ENCODE peak calls at places on chromosomes 7 and 10, in seven cellular contexts. Y, D, M, G, F, H and Q are unnamed samples.

GRCh38 chr7:157676001-157676400 is 339.2 kb downstream of the DNAJB6 start:
- DNase-seq in Y (no peak), D (no peak), M (no peak), G (no peak), F (no peak), H (no peak), Q (no peak)

GRCh38 chr10:76433161-76434005 is 1002.0 kb downstream of the LRMDA start:
- DNase-seq in Y (no peak), D (no peak), M (peak), G (peak), F (no peak), H (no peak), Q (no peak)

GRCh38 chr10:112653851-112654250 is 206.8 kb downstream of the VTI1A start:
- DNase-seq in Y (no peak), D (no peak), M (no peak), G (no peak), F (no peak), H (no peak), Q (no peak)

GRCh38 chr7:5755704-5756131 is 25.7 kb downstream of the RNF216 start:
- DNase-seq in Y (peak), D (no peak), M (no peak), G (no peak), F (no peak), H (no peak), Q (no peak)

GRCh38 chr10:29102233-29102632 is 186.6 kb upstream of the LYZL1 start:
- DNase-seq in Y (no peak), D (no peak), M (no peak), G (peak), F (no peak), H (no peak), Q (no peak)

GRCh38 chr7:56287429-56288138 is 171.4 kb upstream of the NUPR2 start:
- DNase-seq in Y (no peak), D (no peak), M (no peak), G (peak), F (no peak), H (no peak), Q (no peak)

GRCh38 chr10:49287689-49288340 is 11.2 kb upstream of the C10orf71 start:
- DNase-seq in Y (no peak), D (no peak), M (no peak), G (no peak), F (no peak), H (no peak), Q (no peak)

GRCh38 chr7:105776068-105776790 is 100.2 kb downstream of the ATXN7L1 start:
- DNase-seq in Y (peak), D (no peak), M (peak), G (no peak), F (no peak), H (peak), Q (no peak)

GRCh38 chr7:46352335-46352954 is 431.4 kb upstream of the IGFBP3 start:
- DNase-seq in Y (peak), D (no peak), M (peak), G (peak), F (peak), H (peak), Q (peak)

GRCh38 chr10:86803156-86803555 is 46.7 kb downstream of the BMPR1A start:
- DNase-seq in Y (no peak), D (no peak), M (no peak), G (no peak), F (no peak), H (no peak), Q (no peak)

GRCh38 chr10:77471069-77471536 is 166.5 kb downstream of the KCNMA1 start:
- DNase-seq in Y (no peak), D (no peak), M (no peak), G (no peak), F (no peak), H (no peak), Q (no peak)

GRCh38 chr10:77474386-77474785 is 163.2 kb downstream of the KCNMA1 start:
- DNase-seq in Y (no peak), D (no peak), M (no peak), G (no peak), F (no peak), H (no peak), Q (no peak)

GRCh38 chr10:77474939-77475338 is 162.7 kb downstream of the KCNMA1 start:
- DNase-seq in Y (no peak), D (no peak), M (no peak), G (no peak), F (no peak), H (no peak), Q (no peak)

GRCh38 chr10:77475522-77475921 is 162.1 kb downstream of the KCNMA1 start:
- DNase-seq in Y (no peak), D (no peak), M (no peak), G (no peak), F (no peak), H (no peak), Q (no peak)

GRCh38 chr10:77472146-77472545 is 165.5 kb downstream of the KCNMA1 start:
- DNase-seq in Y (no peak), D (no peak), M (no peak), G (no peak), F (no peak), H (no peak), Q (no peak)
- TF ChIP-seq TAF1 in Y (no peak), D (no peak), M (no peak), G (no peak), F (no peak), H (no peak), Q (no peak)

DNA sequence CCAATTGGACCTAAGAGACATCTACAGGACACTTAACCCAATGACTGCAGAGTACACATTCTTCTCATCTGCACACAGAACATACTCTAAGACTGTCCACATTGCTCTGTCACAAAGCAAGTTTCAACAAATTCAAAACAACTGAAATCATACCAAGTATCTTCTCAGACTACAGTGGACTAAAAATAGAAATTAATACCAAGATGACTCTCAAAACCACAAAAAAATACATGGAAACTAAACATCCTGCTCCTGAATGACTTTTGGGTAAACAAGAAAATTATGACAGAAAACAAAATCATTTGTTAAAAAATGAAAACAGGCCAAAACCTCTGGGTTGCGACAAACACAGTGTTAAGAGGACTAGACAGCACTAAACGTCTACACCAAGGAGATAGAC is 24.5 kb downstream of the SNX13 start:
- DNase-seq in Y (no peak), D (no peak), M (no peak), G (no peak), F (no peak), H (no peak), Q (no peak)
- TF ChIP-seq TAF1 in Y (no peak), D (no peak), M (no peak), G (no peak), F (no peak), H (no peak), Q (no peak)

DNA sequence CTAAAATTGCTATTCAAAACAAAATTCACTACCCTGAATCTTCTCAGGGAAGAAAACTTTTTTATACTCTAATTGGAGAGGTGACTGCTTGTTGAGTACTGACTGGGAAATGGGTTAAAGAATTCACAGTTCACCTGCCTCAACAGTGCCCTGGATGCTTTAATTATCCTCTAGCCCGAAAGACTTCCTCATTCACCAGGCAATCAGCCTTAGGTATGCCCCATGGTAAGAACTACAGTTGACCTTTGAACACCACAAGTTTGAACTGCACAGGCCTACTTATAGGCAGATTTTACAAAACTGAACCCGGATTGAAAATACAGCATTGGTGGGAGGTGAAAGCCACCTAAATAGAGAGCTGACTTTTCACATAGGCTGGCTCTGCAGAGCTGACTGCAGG is 175.3 kb downstream of the ELAPOR2 start:
- DNase-seq in Y (no peak), D (no peak), M (peak), G (no peak), F (no peak), H (no peak), Q (no peak)
- TF ChIP-seq TAF1 in Y (no peak), D (no peak), M (no peak), G (no peak), F (no peak), H (no peak), Q (no peak)

GRCh38 chr10:71713135-71714040 is 6.2 kb downstream of the C10orf105 start:
- DNase-seq in Y (peak), D (no peak), M (no peak), G (no peak), F (no peak), H (no peak), Q (no peak)

GRCh38 chr10:71712170-71712569 is 7.4 kb downstream of the C10orf105 start:
- DNase-seq in Y (no peak), D (no peak), M (no peak), G (no peak), F (no peak), H (no peak), Q (no peak)

GRCh38 chr10:71711052-71711623 is 8.4 kb downstream of the C10orf105 start:
- DNase-seq in Y (no peak), D (no peak), M (no peak), G (no peak), F (no peak), H (no peak), Q (no peak)

GRCh38 chr10:71714055-71714454 is 5.5 kb downstream of the C10orf105 start:
- DNase-seq in Y (no peak), D (no peak), M (no peak), G (no peak), F (no peak), H (no peak), Q (no peak)

DNA sequence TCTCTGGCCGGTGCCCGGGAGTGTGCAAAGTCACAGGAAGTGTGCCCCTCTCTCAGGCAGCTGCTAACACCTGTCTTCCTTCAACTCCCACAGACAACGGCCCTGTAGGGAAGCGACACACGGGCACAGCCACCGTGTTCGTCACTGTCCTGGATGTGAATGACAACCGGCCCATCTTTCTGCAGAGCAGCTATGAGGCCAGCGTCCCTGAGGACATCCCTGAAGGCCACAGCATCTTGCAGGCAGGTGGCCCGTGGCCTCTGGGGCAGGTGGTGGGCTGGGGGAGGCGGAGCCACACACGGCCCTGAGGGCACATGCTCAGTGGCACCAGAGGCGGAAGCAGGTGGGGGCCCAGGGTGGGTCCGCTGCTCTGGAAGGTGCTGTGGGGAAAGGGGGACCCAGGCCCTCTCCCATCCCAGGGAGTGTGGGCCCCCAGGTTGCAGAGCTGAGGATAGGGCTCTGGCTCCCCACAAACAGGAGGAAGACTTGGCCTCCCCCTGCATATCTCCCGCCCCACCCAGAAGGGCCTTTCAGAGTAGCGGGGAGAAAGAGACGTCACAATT is 6.9 kb downstream of the C10orf105 start:
- DNase-seq in Y (peak), D (no peak), M (no peak), G (no peak), F (no peak), H (no peak), Q (no peak)
- TF ChIP-seq TAF1 in Y (no peak), D (no peak), M (no peak), G (no peak), F (no peak), H (no peak), Q (no peak)

GRCh38 chr7:4642468-4643203 is 39.5 kb upstream of the FOXK1 start:
- DNase-seq in Y (peak), D (no peak), M (no peak), G (no peak), F (no peak), H (no peak), Q (no peak)
- TF ChIP-seq TAF1 in Y (no peak), D (no peak), M (no peak), G (no peak), F (no peak), H (no peak), Q (no peak)